ENCODE peak calls at places on chromosomes 13 and 19, in seven cellular contexts. F is left ventricle myocardium inferior, S is choroid plexus epithelial cell, B is WERI-Rb-1, N is adrenal gland, P is uterus, M is ascending aorta. L is an unnamed sample.

GRCh38 chr13:114011226-114011625 is 37.4 kb upstream of the C13orf46 start:
- DNase-seq in F (no peak), S (no peak), B (no peak), N (no peak), P (no peak), M (no peak), L (no peak)

GRCh38 chr19:39557791-39558622 is 18.0 kb upstream of the EID2 start:
- DNase-seq in F (no peak), S (peak), B (no peak), N (no peak), P (no peak), M (no peak), L (peak)

GRCh38 chr19:6610934-6611370 is 20.0 kb upstream of the CD70 start:
- DNase-seq in F (no peak), S (peak), B (no peak), N (no peak), P (no peak), M (no peak), L (no peak)

GRCh38 chr13:45333973-45334922 is 6.7 kb downstream of the TPT1 start:
- DNase-seq in F (no peak), S (peak), B (no peak), N (no peak), P (no peak), M (no peak), L (no peak)

GRCh38 chr19:35085947-35086346 is 29.7 kb upstream of the FXYD3 start:
- DNase-seq in F (no peak), S (no peak), B (no peak), N (no peak), P (no peak), M (no peak), L (no peak)

GRCh38 chr19:20840371-20840770 is 64.3 kb downstream of the ZNF66 start:
- DNase-seq in F (no peak), S (no peak), B (no peak), N (no peak), P (no peak), M (no peak), L (no peak)

GRCh38 chr19:41238244-41238643 is 19.2 kb downstream of the AXL start:
- DNase-seq in F (no peak), S (no peak), B (no peak), N (no peak), P (no peak), M (no peak), L (no peak)

GRCh38 chr13:110319774-110320509 is 12.9 kb downstream of the COL4A2 start:
- DNase-seq in F (no peak), S (peak), B (no peak), N (no peak), P (no peak), M (peak), L (no peak)

GRCh38 chr19:49786432-49786831 is 19.6 kb downstream of the AP2A1 start:
- DNase-seq in F (no peak), S (no peak), B (no peak), N (peak), P (peak), M (no peak), L (no peak)

GRCh38 chr13:96996886-96997285 is 2.6 kb upstream of the OXGR1 start:
- DNase-seq in F (no peak), S (no peak), B (no peak), N (no peak), P (no peak), M (no peak), L (no peak)

GRCh38 chr19:41774515-41774980 is 19.2 kb downstream of the CEACAM6 start:
- DNase-seq in F (no peak), S (no peak), B (no peak), N (no peak), P (no peak), M (no peak), L (no peak)

GRCh38 chr13:30792257-30793000 is 57.1 kb downstream of the ALOX5AP start:
- DNase-seq in F (peak), S (peak), B (peak), N (peak), P (peak), M (peak), L (peak)
- TF ChIP-seq CTCF in F (peak), S (peak), B (no peak), N (no peak), P (peak), M (peak), L (peak)

GRCh38 chr19:48446579-48446978 is 796 bp downstream of the GRWD1 start:
- DNase-seq in F (no peak), S (no peak), B (no peak), N (no peak), P (no peak), M (no peak), L (no peak)
- H3K4me3 ChIP-seq in F (peak), S (peak), B (peak), N (peak), P (peak), M (peak), L (peak)

GRCh38 chr13:50334944-50335343 is 319.7 kb downstream of the KCNRG start:
- DNase-seq in F (no peak), S (peak), B (no peak), N (no peak), P (no peak), M (no peak), L (no peak)

GRCh38 chr13:50340146-50340545 is 324.9 kb downstream of the KCNRG start:
- DNase-seq in F (no peak), S (no peak), B (no peak), N (no peak), P (no peak), M (no peak), L (no peak)

GRCh38 chr13:50339291-50339690 is 324.0 kb downstream of the KCNRG start:
- DNase-seq in F (no peak), S (no peak), B (no peak), N (no peak), P (no peak), M (no peak), L (no peak)

GRCh38 chr13:50334092-50334778 is 319.0 kb downstream of the KCNRG start:
- DNase-seq in F (no peak), S (no peak), B (no peak), N (no peak), P (no peak), M (no peak), L (no peak)
- TF ChIP-seq CTCF in F (no peak), S (no peak), B (no peak), N (no peak), P (no peak), M (no peak), L (no peak)

GRCh38 chr13:99434258-99434788 is 66.9 kb upstream of the TM9SF2 start:
- DNase-seq in F (no peak), S (no peak), B (peak), N (no peak), P (no peak), M (no peak), L (no peak)

GRCh38 chr13:99432637-99433542 is 68.4 kb upstream of the TM9SF2 start:
- DNase-seq in F (peak), S (peak), B (peak), N (peak), P (peak), M (peak), L (no peak)

GRCh38 chr13:99429670-99430069 is 71.6 kb upstream of the TM9SF2 start:
- DNase-seq in F (no peak), S (no peak), B (peak), N (no peak), P (no peak), M (no peak), L (no peak)

GRCh38 chr13:99433543-99434075 is 67.7 kb upstream of the TM9SF2 start:
- DNase-seq in F (no peak), S (no peak), B (peak), N (no peak), P (no peak), M (no peak), L (no peak)

GRCh38 chr13:99431927-99432636 is 69.2 kb upstream of the TM9SF2 start:
- DNase-seq in F (no peak), S (no peak), B (peak), N (no peak), P (no peak), M (no peak), L (no peak)
- H3K4me3 ChIP-seq in F (peak), S (peak), B (no peak), N (peak), P (no peak), M (no peak), L (no peak)

GRCh38 chr13:68152414-68152813 is 922.3 kb upstream of the PCDH9 start:
- DNase-seq in F (no peak), S (no peak), B (no peak), N (no peak), P (no peak), M (no peak), L (no peak)
- TF ChIP-seq CTCF in F (no peak), S (no peak), B (no peak), N (no peak), P (no peak), M (no peak), L (no peak)

GRCh38 chr19:2268480-2268830 is 12.2 kb upstream of the JSRP1 start:
- DNase-seq in F (no peak), S (no peak), B (no peak), N (no peak), P (no peak), M (no peak), L (no peak)
- H3K4me3 ChIP-seq in F (peak), S (no peak), B (peak), N (peak), P (no peak), M (peak), L (peak)

DNA sequence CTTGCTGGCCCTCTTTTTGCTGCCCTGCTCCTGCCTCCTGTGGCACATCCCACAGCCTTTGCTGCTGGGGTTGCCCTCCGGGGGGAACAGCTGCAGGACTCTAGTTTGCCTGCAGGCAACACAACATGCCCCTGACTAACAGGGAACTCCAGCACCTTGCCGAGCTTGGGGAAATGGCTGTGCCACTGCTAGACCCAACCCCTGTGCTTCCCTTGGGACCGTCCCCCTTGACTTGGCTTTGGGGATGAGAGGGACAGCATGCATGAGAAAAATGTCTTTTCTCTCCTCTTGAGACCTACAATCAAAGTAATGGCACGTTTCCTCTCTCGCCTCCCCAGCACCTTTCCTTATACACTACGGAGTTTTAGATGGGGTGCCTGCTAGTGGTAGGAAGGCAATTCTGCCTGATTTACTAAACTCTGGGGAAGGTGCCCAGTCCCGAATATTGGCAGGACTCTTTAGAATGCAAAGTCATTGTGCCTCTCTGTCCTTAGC is 12.4 kb upstream of the VWA8 start:
- DNase-seq in F (no peak), S (peak), B (no peak), N (peak), P (no peak), M (no peak), L (no peak)
- TF ChIP-seq CTCF in F (peak), S (peak), B (no peak), N (no peak), P (no peak), M (peak), L (no peak)

DNA sequence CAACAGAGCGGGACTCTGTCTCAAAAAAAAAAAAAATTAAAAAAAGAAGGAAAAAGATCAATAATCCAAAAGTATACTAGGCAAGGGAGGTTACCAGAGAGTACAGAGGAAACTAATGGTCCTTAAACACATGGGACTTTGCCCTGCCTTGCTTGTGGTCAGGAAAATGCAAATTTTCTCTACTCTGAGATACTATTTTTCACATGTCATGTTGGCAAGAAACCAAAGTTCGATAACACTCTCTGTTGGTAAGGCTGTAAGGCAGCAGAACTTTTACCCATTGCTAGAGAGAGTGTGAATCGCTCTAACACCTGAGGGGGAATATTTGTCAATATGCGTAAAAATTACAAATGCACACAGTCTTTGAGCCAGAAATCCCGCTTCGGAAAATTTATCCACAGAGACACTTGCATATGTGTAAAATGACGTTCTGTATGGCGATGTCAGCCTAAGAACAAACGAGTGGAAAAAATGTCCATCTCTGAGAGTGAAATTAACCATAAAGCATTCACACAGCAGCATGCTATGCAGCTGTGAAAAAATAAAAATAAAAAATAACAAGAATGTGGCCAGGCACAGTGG is 9.4 kb upstream of the RFX1 start:
- DNase-seq in F (no peak), S (no peak), B (no peak), N (no peak), P (no peak), M (no peak), L (no peak)
- H3K4me3 ChIP-seq in F (no peak), S (no peak), B (no peak), N (no peak), P (no peak), M (no peak), L (no peak)

GRCh38 chr13:73767747-73768315 is 366.4 kb downstream of the KLF12 start:
- DNase-seq in F (no peak), S (no peak), B (peak), N (no peak), P (no peak), M (no peak), L (no peak)
- TF ChIP-seq CTCF in F (peak), S (peak), B (peak), N (no peak), P (no peak), M (peak), L (peak)

GRCh38 chr13:28494537-28494860 is 429 bp downstream of the FLT1 start:
- DNase-seq in F (no peak), S (no peak), B (peak), N (no peak), P (no peak), M (no peak), L (no peak)

GRCh38 chr13:28494861-28495585 is at the start of gene FLT1:
- DNase-seq in F (peak), S (no peak), B (peak), N (peak), P (peak), M (peak), L (no peak)

GRCh38 chr13:28489975-28490550 is 4.9 kb downstream of the FLT1 start:
- DNase-seq in F (no peak), S (no peak), B (no peak), N (no peak), P (no peak), M (no peak), L (no peak)

GRCh38 chr13:28493740-28494536 is 990 bp downstream of the FLT1 start:
- DNase-seq in F (no peak), S (no peak), B (peak), N (no peak), P (no peak), M (no peak), L (no peak)

DNA sequence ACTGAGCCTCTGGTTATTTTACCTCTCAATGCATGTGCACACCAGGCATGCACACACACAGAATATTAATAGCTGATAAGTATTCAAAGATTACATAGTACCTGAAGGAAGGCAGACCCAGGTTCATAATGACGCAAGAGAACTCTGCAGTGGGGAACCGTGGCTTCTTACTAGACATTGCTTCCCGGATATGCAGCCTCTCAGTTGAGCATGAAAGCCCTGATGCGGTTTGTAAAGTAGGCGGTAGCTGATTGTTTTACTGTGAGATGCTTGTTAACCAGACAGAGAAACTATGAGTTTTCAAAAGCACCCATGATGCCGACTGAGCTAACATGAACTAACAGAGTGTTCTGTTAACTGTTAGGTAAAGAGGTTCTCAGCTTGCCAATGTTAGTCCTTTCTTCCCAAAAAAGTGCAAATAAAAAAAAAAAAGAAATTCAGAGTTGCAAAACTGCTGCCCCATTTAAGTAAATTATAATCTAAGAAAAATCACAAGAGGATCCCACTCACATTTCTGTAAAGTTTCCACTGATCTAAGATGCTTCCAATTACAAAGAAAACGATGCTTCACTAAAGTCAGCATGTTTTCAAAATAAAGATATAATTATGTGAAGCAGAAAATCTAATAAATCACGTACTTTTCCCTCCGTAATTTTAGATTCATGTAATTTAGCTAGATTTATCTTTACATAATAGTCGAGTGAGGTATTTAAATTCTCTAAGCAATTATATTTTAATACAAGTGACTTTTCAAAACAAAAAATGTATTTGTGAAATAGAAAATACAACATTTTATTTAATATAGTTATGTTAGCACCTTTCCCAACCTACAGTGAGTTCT is 2.2 kb downstream of the FLT1 start:
- DNase-seq in F (no peak), S (no peak), B (no peak), N (no peak), P (no peak), M (no peak), L (no peak)
- H3K4me3 ChIP-seq in F (peak), S (no peak), B (no peak), N (peak), P (no peak), M (peak), L (no peak)

L was measured in LNCaP clone FGC.